ENCODE peak calls at places on chromosomes 13 and 19, in four cellular contexts. One of them, this sample, is unnamed.

GRCh38 chr19:33090179-33090578 is 9.2 kb downstream of the GPATCH1 start:
- DNase-seq in endothelial cell of umbilical vein: no peak
- DNase-seq in GM12878: no peak
- DNase-seq in mucosa of descending colon: no peak
- DNase-seq in this sample: no peak

GRCh38 chr19:4829001-4829712 is 2.4 kb downstream of the TICAM1 start:
- DNase-seq in mucosa of descending colon: no peak
- DNase-seq in endothelial cell of umbilical vein: no peak
- DNase-seq in GM12878: no peak
- DNase-seq in this sample: no peak

GRCh38 chr13:41546372-41547252 is 89.3 kb downstream of the RGCC start:
- DNase-seq in mucosa of descending colon: no peak
- DNase-seq in GM12878: no peak
- DNase-seq in endothelial cell of umbilical vein: no peak
- DNase-seq in this sample: no peak

GRCh38 chr13:31191748-31192147 is 8.0 kb upstream of the B3GLCT start:
- DNase-seq in mucosa of descending colon: no peak
- DNase-seq in GM12878: no peak
- DNase-seq in endothelial cell of umbilical vein: no peak
- DNase-seq in this sample: no peak

GRCh38 chr19:40380199-40381037 is 9.6 kb downstream of the HIPK4 start:
- DNase-seq in GM12878: no peak
- DNase-seq in mucosa of descending colon: no peak
- DNase-seq in endothelial cell of umbilical vein: no peak
- DNase-seq in this sample: no peak

GRCh38 chr19:17309962-17310461 is 649 bp downstream of the DDA1 start:
- DNase-seq in GM12878: no peak
- DNase-seq in mucosa of descending colon: no peak
- DNase-seq in endothelial cell of umbilical vein: no peak
- DNase-seq in this sample: no peak

GRCh38 chr13:52026246-52026626 is 1.7 kb downstream of the UTP14C start:
- DNase-seq in GM12878: no peak
- DNase-seq in endothelial cell of umbilical vein: no peak
- DNase-seq in mucosa of descending colon: no peak
- DNase-seq in this sample: no peak

GRCh38 chr13:49248433-49249002 is 793 bp downstream of the CDADC1 start:
- DNase-seq in GM12878: no peak
- DNase-seq in mucosa of descending colon: no peak
- DNase-seq in endothelial cell of umbilical vein: peak; percentile 50
- DNase-seq in this sample: no peak

GRCh38 chr13:87426737-87427136 is 244.4 kb upstream of the SLITRK5 start:
- DNase-seq in mucosa of descending colon: no peak
- DNase-seq in endothelial cell of umbilical vein: no peak
- DNase-seq in GM12878: no peak
- DNase-seq in this sample: no peak

GRCh38 chr13:106117035-106117434 is 418.4 kb downstream of the EFNB2 start:
- DNase-seq in mucosa of descending colon: no peak
- DNase-seq in endothelial cell of umbilical vein: peak; percentile 93
- DNase-seq in GM12878: no peak
- DNase-seq in this sample: no peak

GRCh38 chr13:39897636-39898035 is 242.2 kb downstream of the COG6 start:
- DNase-seq in endothelial cell of umbilical vein: no peak
- DNase-seq in GM12878: no peak
- DNase-seq in mucosa of descending colon: no peak
- DNase-seq in this sample: no peak

GRCh38 chr13:24167666-24168391 is 7.3 kb downstream of the SPATA13 start:
- DNase-seq in endothelial cell of umbilical vein: no peak
- DNase-seq in mucosa of descending colon: no peak
- DNase-seq in GM12878: no peak
- DNase-seq in this sample: no peak

GRCh38 chr19:55255618-55256423 is 3.0 kb downstream of the PPP6R1 start:
- DNase-seq in GM12878: peak; percentile 39
- DNase-seq in endothelial cell of umbilical vein: no peak
- DNase-seq in mucosa of descending colon: peak; percentile 79
- DNase-seq in this sample: no peak

GRCh38 chr19:13033819-13034611 is 38.7 kb downstream of the NFIX start:
- DNase-seq in GM12878: no peak
- DNase-seq in endothelial cell of umbilical vein: no peak
- DNase-seq in mucosa of descending colon: peak; percentile 80
- DNase-seq in this sample: no peak

GRCh38 chr13:39971526-39971925 is 316.1 kb downstream of the COG6 start:
- DNase-seq in endothelial cell of umbilical vein: no peak
- DNase-seq in GM12878: no peak
- DNase-seq in mucosa of descending colon: no peak
- DNase-seq in this sample: no peak

GRCh38 chr19:38930776-38931761 is at the start of gene MRPS12:
- DNase-seq in mucosa of descending colon: peak; percentile 99
- DNase-seq in GM12878: peak; percentile 99
- DNase-seq in endothelial cell of umbilical vein: peak; percentile 99
- DNase-seq in this sample: peak; percentile 100

GRCh38 chr13:39385621-39386231 is 217.3 kb downstream of the LHFPL6 start:
- DNase-seq in mucosa of descending colon: no peak
- DNase-seq in GM12878: no peak
- DNase-seq in endothelial cell of umbilical vein: peak; percentile 54
- DNase-seq in this sample: no peak

GRCh38 chr19:12194827-12195500 is 32.1 kb downstream of the ZNF136 start:
- DNase-seq in GM12878: no peak
- DNase-seq in mucosa of descending colon: peak; percentile 85
- DNase-seq in endothelial cell of umbilical vein: peak; percentile 6
- DNase-seq in this sample: no peak

GRCh38 chr19:32238076-32238475 is 107.3 kb upstream of the ZNF507 start:
- DNase-seq in GM12878: no peak
- DNase-seq in endothelial cell of umbilical vein: no peak
- DNase-seq in mucosa of descending colon: no peak
- DNase-seq in this sample: peak; percentile 3

GRCh38 chr13:90732049-90732448 is 615.4 kb upstream of the MIR17HG start:
- DNase-seq in endothelial cell of umbilical vein: no peak
- DNase-seq in GM12878: no peak
- DNase-seq in mucosa of descending colon: no peak
- DNase-seq in this sample: no peak

GRCh38 chr19:940591-941291 is 14.9 kb downstream of the ARID3A start:
- DNase-seq in endothelial cell of umbilical vein: peak; percentile 69
- DNase-seq in mucosa of descending colon: peak; percentile 86
- DNase-seq in GM12878: no peak
- DNase-seq in this sample: no peak

GRCh38 chr19:51094696-51095279 is 12.1 kb upstream of the KLK14 start:
- DNase-seq in endothelial cell of umbilical vein: peak; percentile 16
- DNase-seq in GM12878: no peak
- DNase-seq in mucosa of descending colon: no peak
- DNase-seq in this sample: no peak

GRCh38 chr13:51737609-51738008 is 66.4 kb downstream of the DHRS12 start:
- DNase-seq in endothelial cell of umbilical vein: no peak
- DNase-seq in GM12878: no peak
- DNase-seq in mucosa of descending colon: no peak
- DNase-seq in this sample: no peak

GRCh38 chr13:90623318-90624011 is 724.0 kb upstream of the MIR17HG start:
- DNase-seq in mucosa of descending colon: no peak
- DNase-seq in GM12878: no peak
- DNase-seq in endothelial cell of umbilical vein: no peak
- DNase-seq in this sample: no peak

GRCh38 chr13:84405286-84405685 is 523.0 kb upstream of the SLITRK1 start:
- DNase-seq in GM12878: no peak
- DNase-seq in endothelial cell of umbilical vein: no peak
- DNase-seq in mucosa of descending colon: no peak
- DNase-seq in this sample: no peak

GRCh38 chr13:43787998-43788397 is 1.2 kb upstream of the ENOX1 start:
- DNase-seq in GM12878: no peak
- DNase-seq in mucosa of descending colon: no peak
- DNase-seq in endothelial cell of umbilical vein: peak; percentile 16
- DNase-seq in this sample: no peak
- TF ChIP-seq CTCF in GM12878: peak; percentile 16
- TF ChIP-seq CTCF in mucosa of descending colon: no peak
- TF ChIP-seq CTCF in endothelial cell of umbilical vein: peak; percentile 35
- TF ChIP-seq CTCF in this sample: peak; percentile 22

DNA sequence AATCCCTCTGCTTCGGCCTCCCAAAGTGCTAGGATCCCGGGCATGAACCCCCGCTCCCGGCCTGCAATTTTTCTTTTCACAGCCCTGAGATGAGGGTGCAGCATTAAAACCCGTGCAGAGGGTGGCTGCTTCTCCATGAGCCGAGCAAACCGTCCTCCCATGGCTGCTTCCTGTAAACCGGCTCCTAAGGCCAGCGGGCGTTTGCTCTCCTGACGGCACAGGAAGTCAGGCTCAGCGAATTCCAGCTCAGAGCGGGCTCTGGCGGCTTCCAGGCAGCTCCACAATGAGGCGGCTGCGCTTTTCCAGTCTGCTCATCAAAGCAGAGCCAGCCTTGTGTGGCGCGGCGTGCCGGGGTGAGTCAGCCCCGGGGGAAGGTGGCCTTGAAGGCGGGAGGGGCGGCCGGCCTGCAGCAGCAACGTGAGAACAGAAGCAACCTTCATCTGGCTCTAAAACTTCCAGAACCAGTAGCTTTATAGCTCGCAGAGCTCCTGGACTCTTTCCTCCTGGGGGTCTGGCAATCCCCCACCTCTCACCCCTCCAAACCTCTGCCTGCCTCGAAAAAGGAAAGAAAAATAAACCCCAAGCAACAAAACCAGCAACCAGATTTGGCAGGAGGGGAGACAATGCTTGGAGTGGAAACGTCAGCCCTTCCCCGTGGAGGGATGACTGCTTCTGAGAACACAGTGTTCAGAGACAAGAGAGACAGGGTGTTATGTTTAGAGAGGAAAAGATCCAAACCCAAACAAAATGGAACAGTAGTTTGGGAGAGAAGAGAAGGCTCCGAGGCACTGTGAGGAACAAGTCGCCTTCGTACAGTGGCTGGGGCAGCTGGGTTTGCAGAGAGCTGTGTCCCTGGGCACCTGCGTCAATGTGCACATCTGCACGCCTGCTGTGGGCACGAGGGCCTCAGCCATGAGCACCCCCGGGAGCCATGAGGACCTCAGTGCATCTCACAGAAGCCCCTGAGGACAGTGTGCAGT is 67.8 kb downstream of the GADD45B start:
- DNase-seq in endothelial cell of umbilical vein: peak; percentile 97
- DNase-seq in GM12878: no peak
- DNase-seq in mucosa of descending colon: peak; percentile 92
- DNase-seq in this sample: no peak
- H3K4me3 ChIP-seq in endothelial cell of umbilical vein: no peak overlapping the region
- H3K4me3 ChIP-seq in GM12878: peak overlapping the region; percentile 53
- H3K4me3 ChIP-seq in mucosa of descending colon: no peak overlapping the region
- H3K4me3 ChIP-seq in this sample: peak overlapping the region; percentile 32

GRCh38 chr13:43307921-43308433 is 284.6 kb downstream of the DNAJC15 start:
- DNase-seq in endothelial cell of umbilical vein: no peak
- DNase-seq in GM12878: peak; percentile 68
- DNase-seq in mucosa of descending colon: peak; percentile 67
- DNase-seq in this sample: peak; percentile 15
- TF ChIP-seq CTCF in endothelial cell of umbilical vein: no peak
- TF ChIP-seq CTCF in GM12878: no peak
- TF ChIP-seq CTCF in mucosa of descending colon: no peak
- TF ChIP-seq CTCF in this sample: no peak

DNA sequence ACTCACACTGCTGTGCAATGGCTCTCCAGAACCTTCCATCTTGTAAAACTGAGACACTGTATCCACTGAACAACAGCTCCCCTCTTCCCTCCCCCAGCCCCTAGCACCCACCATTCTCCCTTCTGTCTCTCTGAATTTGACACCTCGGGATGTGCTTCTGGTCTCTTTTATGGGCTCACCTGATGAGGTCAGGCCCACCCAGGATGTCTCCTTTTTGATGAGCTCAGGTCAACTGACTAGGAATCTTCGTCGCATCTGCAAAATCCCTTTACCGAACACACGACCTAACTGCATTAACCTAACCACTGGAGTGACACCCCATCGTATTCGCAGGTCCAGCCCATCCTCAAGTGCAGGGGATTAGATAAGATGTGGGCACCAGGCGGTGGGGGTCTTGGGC is 73.9 kb downstream of the GNG7 start:
- DNase-seq in mucosa of descending colon: no peak
- DNase-seq in endothelial cell of umbilical vein: no peak
- DNase-seq in GM12878: no peak
- DNase-seq in this sample: no peak
- H3K4me3 ChIP-seq in mucosa of descending colon: no peak overlapping the region
- H3K4me3 ChIP-seq in endothelial cell of umbilical vein: no peak overlapping the region
- H3K4me3 ChIP-seq in GM12878: no peak overlapping the region
- H3K4me3 ChIP-seq in this sample: no peak overlapping the region

GRCh38 chr13:53150568-53150967 is 122.0 kb downstream of the OLFM4 start:
- DNase-seq in mucosa of descending colon: no peak
- DNase-seq in GM12878: no peak
- DNase-seq in endothelial cell of umbilical vein: no peak
- DNase-seq in this sample: no peak

DNA sequence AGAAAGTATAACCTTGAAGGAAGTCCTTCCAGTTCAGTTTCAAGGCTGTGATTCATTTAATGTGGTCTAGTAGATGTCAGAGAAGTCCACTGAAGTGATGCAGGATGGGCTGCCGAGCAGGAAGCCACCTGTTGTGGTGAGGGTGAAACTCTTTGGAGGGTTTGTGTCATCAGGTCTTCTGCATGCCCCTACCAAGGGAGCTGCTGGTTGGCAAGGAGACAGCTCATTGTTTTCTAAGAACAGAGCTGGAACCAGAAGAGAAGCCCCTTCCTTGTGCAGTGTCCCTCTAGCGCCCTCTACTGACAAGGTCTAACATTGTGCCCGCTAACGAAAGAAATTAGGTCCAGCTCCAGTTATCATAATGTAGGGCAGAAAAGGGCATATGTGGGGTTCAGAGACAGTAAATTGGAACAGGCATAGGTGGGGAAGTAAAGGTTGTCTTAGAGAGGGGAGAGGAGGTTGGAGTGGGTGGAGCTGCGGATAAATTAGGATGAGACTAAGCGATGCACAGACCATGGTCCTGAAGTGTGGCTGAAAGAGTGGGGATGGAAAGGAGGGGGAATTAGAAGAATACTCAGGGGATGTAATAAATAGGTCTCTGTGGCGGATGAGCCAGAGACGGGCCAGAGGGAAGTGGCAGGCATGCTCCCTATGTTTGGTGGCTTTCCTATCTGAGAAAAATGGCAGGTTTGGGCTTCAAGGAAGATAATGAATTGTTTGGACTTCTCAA is 123.2 kb downstream of the OLFM4 start:
- DNase-seq in endothelial cell of umbilical vein: peak; percentile 32
- DNase-seq in mucosa of descending colon: no peak
- DNase-seq in GM12878: peak; percentile 32
- DNase-seq in this sample: peak; percentile 36
- TF ChIP-seq CTCF in endothelial cell of umbilical vein: peak; percentile 32
- TF ChIP-seq CTCF in mucosa of descending colon: peak; percentile 45
- TF ChIP-seq CTCF in GM12878: peak; percentile 89
- TF ChIP-seq CTCF in this sample: peak; percentile 83